ENCODE peak calls at places on chromosomes 16 and 17, in nine cellular contexts. D is cardiac muscle cell; M is CD4-positive, alpha-beta T cell; B is progenitor cell of endocrine pancreas; J is endothelial cell; E is A549; W is activated B cell treated with CpG ODN at 0.5 μM for 24 hours; O is DND-41; F is mucosa of descending colon. Z is an unnamed sample.
A peak's percentile ranks its signal among the peaks of the same experiment; 100 is the strongest.

GRCh38 chr16:53664724-53665345 is 38.8 kb downstream of the RPGRIP1L start:
- DNase-seq in M (no peak), J (no peak), E (no peak), W (no peak), D (peak; percentile 91), F (no peak), B (no peak), O (no peak), Z (no peak)

GRCh38 chr17:18321309-18321708 is 6.2 kb downstream of the SMCR8 start:
- DNase-seq in F (no peak), J (no peak), W (no peak), O (no peak), M (no peak), E (peak; percentile 51), D (peak; percentile 43), B (no peak), Z (no peak)

GRCh38 chr17:8366231-8366630 is 10.3 kb downstream of the KRABD2 start:
- DNase-seq in D (peak; percentile 89), M (no peak), J (no peak), W (no peak), F (no peak), E (no peak), O (no peak), B (no peak), Z (no peak)

GRCh38 chr17:43341705-43342600 is 56.8 kb upstream of the ARL4D start:
- DNase-seq in B (no peak), M (no peak), E (no peak), W (no peak), O (no peak), D (peak; percentile 47), F (no peak), J (no peak), Z (no peak)

GRCh38 chr17:81253358-81254131 is 14.4 kb downstream of the NDUFAF8 start:
- DNase-seq in F (peak; percentile 25), E (peak; percentile 43), O (peak; percentile 63), B (no peak), J (peak; percentile 61), W (peak; percentile 35), D (peak; percentile 53), M (peak; percentile 47), Z (no peak)

GRCh38 chr16:29714972-29715371 is 30.8 kb downstream of the C16orf54 start:
- DNase-seq in M (no peak), J (no peak), D (no peak), F (no peak), O (no peak), B (no peak), W (no peak), E (no peak), Z (no peak)

GRCh38 chr17:68613739-68614298 is 12.7 kb upstream of the FAM20A start:
- DNase-seq in F (no peak), W (no peak), D (peak; percentile 79), J (peak; percentile 70), O (peak; percentile 44), E (peak; percentile 62), M (no peak), B (no peak), Z (no peak)

GRCh38 chr16:4142268-4142667 is 26.0 kb upstream of the ADCY9 start:
- DNase-seq in J (no peak), F (no peak), B (no peak), O (no peak), M (peak; percentile 13), E (no peak), W (no peak), D (no peak), Z (no peak)

GRCh38 chr17:16569358-16569712 is 331 bp upstream of the ZNF287 start:
- DNase-seq in W (no peak), M (no peak), D (no peak), O (no peak), B (no peak), F (no peak), E (no peak), J (no peak), Z (no peak)

GRCh38 chr17:44881145-44881544 is 18.1 kb downstream of the EFTUD2 start:
- DNase-seq in W (no peak), J (no peak), B (no peak), F (no peak), M (no peak), D (no peak), E (no peak), O (no peak), Z (no peak)

GRCh38 chr16:83952940-83953795 is at the start of gene OSGIN1:
- DNase-seq in O (peak; percentile 74), F (peak; percentile 93), W (peak; percentile 58), E (peak; percentile 97), B (no peak), J (no peak), D (peak; percentile 96), M (peak; percentile 17), Z (peak; percentile 44)

GRCh38 chr17:17472333-17472920 is 4.4 kb upstream of the MED9 start:
- DNase-seq in M (no peak), D (no peak), W (no peak), E (no peak), J (no peak), B (no peak), F (no peak), O (no peak), Z (no peak)

GRCh38 chr17:80499536-80499935 is 23.1 kb upstream of the NPTX1 start:
- DNase-seq in W (no peak), E (no peak), O (no peak), J (no peak), M (no peak), F (no peak), D (no peak), B (no peak), Z (no peak)

GRCh38 chr16:70647461-70648359 is 1.4 kb downstream of the IL34 start:
- DNase-seq in D (peak; percentile 15), M (no peak), E (no peak), O (no peak), B (no peak), J (no peak), F (no peak), W (no peak), Z (no peak)

GRCh38 chr17:2939714-2940351 is 123.6 kb downstream of the OR1D5 start:
- DNase-seq in B (no peak), J (no peak), O (no peak), F (peak; percentile 64), M (no peak), D (no peak), W (no peak), E (no peak), Z (no peak)

GRCh38 chr17:28413804-28414203 is 7.8 kb upstream of the SLC46A1 start:
- DNase-seq in E (no peak), W (no peak), F (no peak), M (no peak), O (no peak), D (no peak), J (no peak), B (no peak), Z (no peak)

GRCh38 chr17:35726609-35727460 is 4.6 kb upstream of the RASL10B start:
- DNase-seq in E (no peak), J (no peak), D (peak; percentile 95), W (no peak), F (peak; percentile 56), O (no peak), M (no peak), B (no peak), Z (peak; percentile 19)

GRCh38 chr17:39271546-39271945 is 45.8 kb upstream of the STAC2 start:
- DNase-seq in O (no peak), D (peak; percentile 77), E (no peak), M (no peak), F (no peak), W (no peak), J (no peak), B (no peak), Z (no peak)

GRCh38 chr17:39276113-39276512 is 50.4 kb upstream of the STAC2 start:
- DNase-seq in E (no peak), O (no peak), F (no peak), B (no peak), M (no peak), D (no peak), J (no peak), W (no peak), Z (no peak)

GRCh38 chr17:39270923-39271322 is 45.2 kb upstream of the STAC2 start:
- DNase-seq in W (no peak), J (no peak), B (no peak), F (no peak), O (no peak), M (no peak), D (peak; percentile 80), E (peak; percentile 48), Z (no peak)
- TF ChIP-seq CTCF in W (no peak), J (no peak), B (peak; percentile 23), F (no peak), O (peak; percentile 44), M (no peak), D (peak; percentile 63), E (peak; percentile 40), Z (peak; percentile 46)

GRCh38 chr16:56399492-56399891 is 25.9 kb downstream of the AMFR start:
- DNase-seq in F (no peak), B (no peak), J (no peak), E (no peak), M (no peak), O (no peak), D (no peak), W (no peak), Z (no peak)

GRCh38 chr16:56400458-56400857 is 24.9 kb downstream of the AMFR start:
- DNase-seq in W (no peak), O (no peak), E (no peak), D (no peak), F (no peak), B (no peak), J (no peak), M (no peak), Z (no peak)

GRCh38 chr16:56399047-56399446 is 26.3 kb downstream of the AMFR start:
- DNase-seq in D (no peak), F (no peak), B (no peak), O (no peak), W (no peak), E (no peak), J (no peak), M (no peak), Z (no peak)

GRCh38 chr16:56405977-56406376 is 19.4 kb downstream of the AMFR start:
- DNase-seq in M (no peak), J (no peak), F (no peak), E (no peak), W (no peak), B (no peak), O (no peak), D (no peak), Z (no peak)

GRCh38 chr16:56401482-56401881 is 23.9 kb downstream of the AMFR start:
- DNase-seq in B (no peak), M (no peak), J (peak; percentile 31), W (no peak), E (peak; percentile 55), D (no peak), F (no peak), O (no peak), Z (no peak)
- TF ChIP-seq CTCF in B (peak; percentile 39), M (no peak), J (peak; percentile 13), W (no peak), E (no peak), D (peak; percentile 22), F (no peak), O (peak; percentile 46), Z (peak; percentile 51)

GRCh38 chr17:65918921-65919546 is 272.9 kb downstream of the CEP112 start:
- DNase-seq in F (no peak), O (no peak), J (peak; percentile 32), D (peak; percentile 17), M (no peak), B (no peak), W (no peak), E (no peak), Z (no peak)
- TF ChIP-seq CTCF in F (no peak), O (no peak), J (no peak), D (peak; percentile 23), M (no peak), B (peak; percentile 21), W (no peak), E (no peak), Z (no peak)

GRCh38 chr17:72539981-72540897 is 419.4 kb downstream of the SOX9 start:
- DNase-seq in B (peak; percentile 84), J (peak; percentile 94), D (peak; percentile 85), O (peak; percentile 59), E (peak; percentile 79), F (peak; percentile 91), W (peak; percentile 63), M (peak; percentile 38), Z (no peak)
- TF ChIP-seq CTCF in B (peak; percentile 84), J (peak; percentile 83), D (peak; percentile 70), O (peak; percentile 79), E (peak; percentile 99), F (peak; percentile 95), W (no peak), M (peak; percentile 48), Z (peak; percentile 61)

Z was measured in epithelial cell of proximal tubule.